ENCODE peak calls at places on chromosomes 3 and 15, in four cellular contexts. E, C, A and I are unnamed samples.

GRCh38 chr3:37853691-37854413 is 7.8 kb upstream of the CTDSPL start:
- DNase-seq in A (peak; percentile 71), E (no peak), C (no peak), I (no peak)

GRCh38 chr3:48750906-48751305 is 33.9 kb upstream of the IP6K2 start:
- DNase-seq in E (no peak), C (no peak), A (no peak), I (no peak)

GRCh38 chr15:65954289-65954741 is 85.0 kb downstream of the RAB11A start:
- DNase-seq in C (peak; percentile 69), A (no peak), E (peak; percentile 82), I (no peak)

GRCh38 chr15:66581972-66582537 is 16.3 kb upstream of the LCTL start:
- DNase-seq in E (no peak), C (no peak), A (no peak), I (no peak)

GRCh38 chr3:64291956-64292355 is 66.7 kb upstream of the PRICKLE2 start:
- DNase-seq in E (no peak), A (no peak), C (no peak), I (no peak)

GRCh38 chr3:177830411-177830849 is 633.1 kb upstream of the TBL1XR1 start:
- DNase-seq in C (no peak), E (no peak), A (no peak), I (no peak)

GRCh38 chr15:63396546-63396939 is 14.9 kb upstream of the CA12 start:
- DNase-seq in E (no peak), A (no peak), C (no peak), I (no peak)

GRCh38 chr3:78978037-78978436 is 789.8 kb downstream of the ROBO1 start:
- DNase-seq in C (no peak), A (no peak), E (no peak), I (no peak)

GRCh38 chr15:55846108-55846707 is 103.3 kb upstream of the PRTG start:
- DNase-seq in C (peak; percentile 29), E (peak; percentile 77), A (no peak), I (no peak)

GRCh38 chr15:59562787-59563186 is 48.8 kb upstream of the GCNT3 start:
- DNase-seq in C (no peak), A (no peak), E (no peak), I (no peak)

GRCh38 chr3:172142074-172143059 is 103.0 kb downstream of the FNDC3B start:
- DNase-seq in A (no peak), C (no peak), E (peak; percentile 43), I (no peak)

GRCh38 chr3:28328188-28329151 is 20.1 kb upstream of the ZCWPW2 start:
- DNase-seq in C (no peak), A (no peak), E (no peak), I (no peak)

GRCh38 chr15:40266828-40267304 is 16.0 kb downstream of the ANKRD63 start:
- DNase-seq in E (peak; percentile 77), A (no peak), C (no peak), I (peak; percentile 88)

GRCh38 chr3:182989566-182989965 is 9.2 kb upstream of the DCUN1D1 start:
- DNase-seq in C (no peak), A (no peak), E (peak; percentile 40), I (no peak)

GRCh38 chr15:70033529-70034140 is 64.1 kb downstream of the TLE3 start:
- DNase-seq in A (no peak), C (no peak), E (no peak), I (no peak)

GRCh38 chr3:15512173-15512572 is 9.3 kb downstream of the COLQ start:
- DNase-seq in E (no peak), A (no peak), C (no peak), I (peak; percentile 76)

GRCh38 chr15:70339551-70340517 is 242.1 kb upstream of the TLE3 start:
- DNase-seq in C (no peak), E (no peak), A (no peak), I (peak; percentile 51)

GRCh38 chr15:60568883-60569495 is 90.0 kb upstream of the ICE2 start:
- DNase-seq in C (no peak), A (no peak), E (no peak), I (no peak)

GRCh38 chr3:5079761-5080160 is 42.3 kb upstream of the ARL8B start:
- DNase-seq in C (no peak), E (no peak), A (no peak), I (no peak)

GRCh38 chr15:41557673-41558399 is 1.2 kb upstream of the TYRO3 start:
- DNase-seq in C (peak; percentile 76), A (no peak), E (peak; percentile 54), I (peak; percentile 86)

GRCh38 chr3:125381314-125381713 is 6.2 kb upstream of the ZNF148 start:
- DNase-seq in E (no peak), A (no peak), C (no peak), I (no peak)

GRCh38 chr3:8505621-8506020 is 4.0 kb downstream of the LMCD1 start:
- DNase-seq in A (no peak), C (no peak), E (no peak), I (peak; percentile 44)

GRCh38 chr3:45269952-45270351 is 43.9 kb upstream of the TMEM158 start:
- DNase-seq in E (no peak), A (no peak), C (no peak), I (no peak)

GRCh38 chr3:71063768-71064287 is 519.7 kb downstream of the FOXP1 start:
- DNase-seq in C (peak; percentile 26), E (peak; percentile 19), A (no peak), I (peak; percentile 48)

GRCh38 chr15:48871536-48871935 is 6.4 kb upstream of the EID1 start:
- DNase-seq in A (no peak), C (no peak), E (no peak), I (no peak)

GRCh38 chr3:150146891-150147761 is 176.4 kb upstream of the PFN2 start:
- DNase-seq in C (no peak), A (no peak), E (no peak), I (peak; percentile 38)

GRCh38 chr3:115709135-115709534 is 85.8 kb downstream of the GAP43 start:
- DNase-seq in E (no peak), A (no peak), C (no peak), I (no peak)

GRCh38 chr15:75776075-75776443 is 63.4 kb upstream of the CSPG4 start:
- DNase-seq in C (peak; percentile 36), E (peak; percentile 25), A (no peak), I (no peak)

GRCh38 chr15:29433050-29433318 is 163.4 kb upstream of the NSMCE3 start:
- DNase-seq in C (no peak), A (no peak), E (no peak), I (no peak)

GRCh38 chr3:188720636-188721035 is 451.1 kb upstream of the TPRG1 start:
- DNase-seq in E (no peak), C (no peak), A (no peak), I (no peak)

GRCh38 chr15:75195766-75196241 is 5.9 kb upstream of the C15orf39 start:
- DNase-seq in A (no peak), E (no peak), C (peak; percentile 44), I (no peak)

GRCh38 chr3:48852151-48852550 is 4.5 kb upstream of the PRKAR2A start:
- DNase-seq in A (peak; percentile 17), C (no peak), E (no peak), I (no peak)

GRCh38 chr15:99213187-99213811 is 36.1 kb downstream of the TTC23 start:
- DNase-seq in E (peak; percentile 79), C (peak; percentile 76), A (peak; percentile 82), I (no peak)

GRCh38 chr15:26630857-26631256 is 142.0 kb downstream of the GABRB3 start:
- DNase-seq in A (no peak), E (no peak), C (peak; percentile 33), I (no peak)

GRCh38 chr3:52986938-52987337 is 58.9 kb downstream of the SFMBT1 start:
- DNase-seq in A (no peak), E (no peak), C (no peak), I (no peak)

GRCh38 chr3:194204793-194205065 is 68.8 kb downstream of the HES1 start:
- DNase-seq in A (no peak), C (no peak), E (no peak), I (no peak)